ENCODE peak calls at places on chromosomes 4 and X, in ten cellular contexts. G is psoas muscle, F is neural progenitor cell, Q is tibial nerve, N is BJ, W is OCI-LY7, H is right atrium auricular region, C is stomach, V is NT2/D1, K is IMR-90. P is an unnamed sample.

GRCh38 chr4:186676531-186677158 is 47.0 kb downstream of the FAT1 start:
- DNase-seq in G (no peak), F (peak), Q (no peak), N (peak), W (no peak), H (no peak), C (no peak), V (no peak), K (peak), P (no peak)

GRCh38 chr4:152920768-152921167 is 15.4 kb upstream of the FHDC1 start:
- DNase-seq in G (no peak), F (no peak), Q (no peak), N (no peak), W (peak), H (no peak), C (no peak), V (peak), K (peak), P (no peak)

GRCh38 chrX:9878141-9878875 is 88.8 kb upstream of the CLDN34 start:
- DNase-seq in G (no peak), F (peak), Q (no peak), N (no peak), W (no peak), H (no peak), C (no peak), V (no peak), K (peak), P (no peak)

GRCh38 chrX:111837226-111837625 is 38.8 kb upstream of the TRPC5OS start:
- DNase-seq in G (no peak), F (no peak), Q (no peak), N (no peak), W (no peak), H (no peak), C (no peak), V (no peak), K (no peak), P (no peak)

GRCh38 chrX:65528705-65529340 is 5.8 kb downstream of the LAS1L start:
- DNase-seq in G (peak), F (peak), Q (no peak), N (no peak), W (peak), H (peak), C (peak), V (peak), K (peak), P (peak)

GRCh38 chr4:127967141-127967775 is 2.1 kb downstream of the ABHD18 start:
- DNase-seq in G (no peak), F (no peak), Q (no peak), N (no peak), W (no peak), H (no peak), C (no peak), V (no peak), K (peak), P (peak)

GRCh38 chr4:158778065-158778711 is 9.4 kb downstream of the FNIP2 start:
- DNase-seq in G (no peak), F (no peak), Q (no peak), N (no peak), W (peak), H (no peak), C (no peak), V (no peak), K (no peak), P (peak)

GRCh38 chr4:14254252-14254651 is 626.7 kb upstream of the BOD1L1 start:
- DNase-seq in G (peak), F (peak), Q (no peak), N (no peak), W (peak), H (no peak), C (peak), V (peak), K (peak), P (peak)

GRCh38 chrX:154715825-154716224 is 35.1 kb downstream of the GAB3 start:
- DNase-seq in G (no peak), F (no peak), Q (no peak), N (no peak), W (no peak), H (no peak), C (no peak), V (no peak), K (no peak), P (no peak)

GRCh38 chr4:168480991-168481588 is 798 bp upstream of the DDX60L start:
- DNase-seq in G (no peak), F (no peak), Q (no peak), N (peak), W (peak), H (no peak), C (no peak), V (no peak), K (peak), P (peak)

GRCh38 chr4:42785817-42786216 is 106.7 kb upstream of the GRXCR1 start:
- DNase-seq in G (no peak), F (no peak), Q (no peak), N (no peak), W (no peak), H (no peak), C (no peak), V (no peak), K (no peak), P (no peak)

GRCh38 chr4:104487105-104487504 is 7.6 kb downstream of the CXXC4 start:
- DNase-seq in G (no peak), F (no peak), Q (no peak), N (no peak), W (no peak), H (no peak), C (no peak), V (no peak), K (no peak), P (no peak)

DNA sequence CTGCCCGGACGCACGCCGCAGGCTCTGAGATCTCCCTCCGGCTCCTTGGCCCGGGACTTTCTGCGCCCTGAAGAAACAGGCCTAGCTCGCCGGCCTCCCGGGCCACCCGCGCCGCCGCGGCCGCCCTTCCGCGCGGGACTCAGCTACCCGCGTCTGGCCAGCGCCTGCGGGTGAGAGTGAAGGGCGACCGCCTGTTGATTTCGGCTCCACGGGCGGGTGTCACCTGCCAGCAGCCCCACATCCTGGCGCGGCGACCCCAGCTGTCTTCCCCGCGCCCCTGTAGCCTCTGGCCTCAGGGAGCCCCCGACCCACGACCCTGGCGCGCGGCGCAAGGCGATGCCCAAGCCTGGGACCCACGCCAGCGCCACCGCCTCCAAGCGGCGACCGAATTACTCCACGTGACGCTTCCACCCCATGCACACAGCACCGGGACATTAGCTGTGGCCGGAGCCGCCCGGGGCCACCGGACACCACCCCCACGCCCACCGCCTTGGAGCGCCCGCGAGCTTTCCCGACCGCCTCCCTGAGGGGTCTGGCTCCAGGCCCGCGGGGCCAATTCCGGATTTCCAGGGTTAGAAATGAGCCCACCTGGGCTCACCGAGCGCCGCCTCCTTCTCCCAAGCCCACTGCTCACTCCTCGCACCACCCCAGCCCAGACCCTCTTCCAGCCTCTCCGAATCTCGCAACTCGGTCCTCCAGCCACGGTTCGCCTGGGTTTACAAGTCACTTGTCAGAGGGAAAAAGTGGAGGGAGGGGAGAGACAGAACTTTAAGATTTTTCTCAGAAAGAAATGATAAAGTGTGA is 10.2 kb downstream of the ARX start:
- DNase-seq in G (peak), F (peak), Q (no peak), N (no peak), W (no peak), H (no peak), C (no peak), V (no peak), K (no peak), P (no peak)
- H3K4me3 ChIP-seq in G (peak), F (peak), Q (peak), N (peak), W (no peak), H (no peak), C (peak), V (peak), K (peak), P (peak)

DNA sequence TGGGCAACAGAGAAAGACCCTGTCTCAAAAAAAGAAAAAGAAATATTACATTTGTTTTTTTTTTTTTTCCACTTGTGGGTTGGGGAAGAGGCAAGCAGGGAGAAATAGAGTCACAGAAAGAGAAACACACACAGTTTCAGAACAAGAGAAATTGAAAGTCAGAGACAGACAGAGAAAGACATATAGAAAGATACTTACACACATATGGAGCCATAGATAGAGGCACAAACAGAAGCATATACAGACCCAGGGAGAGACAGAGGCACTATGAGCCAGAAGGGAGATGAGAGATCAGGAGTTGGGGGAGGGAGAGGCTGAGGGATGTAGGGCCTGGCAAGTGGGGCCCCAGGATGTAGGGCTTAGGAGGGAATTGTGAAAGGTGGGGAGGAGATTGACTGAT is 55.2 kb upstream of the GIMD1 start:
- DNase-seq in G (no peak), F (no peak), Q (no peak), N (no peak), W (no peak), H (no peak), C (no peak), V (no peak), K (no peak), P (no peak)
- H3K4me3 ChIP-seq in G (no peak), F (no peak), Q (no peak), N (no peak), W (no peak), H (no peak), C (no peak), V (no peak), K (no peak), P (no peak)

GRCh38 chr4:185017964-185018772 is at the start of gene HELT:
- DNase-seq in G (no peak), F (peak), Q (no peak), N (no peak), W (no peak), H (no peak), C (no peak), V (no peak), K (no peak), P (no peak)

GRCh38 chr4:185019451-185020292 is 1.4 kb downstream of the HELT start:
- DNase-seq in G (no peak), F (peak), Q (no peak), N (no peak), W (no peak), H (no peak), C (no peak), V (no peak), K (no peak), P (no peak)

GRCh38 chr4:185020293-185020808 is 2.1 kb downstream of the HELT start:
- DNase-seq in G (no peak), F (peak), Q (no peak), N (no peak), W (no peak), H (no peak), C (no peak), V (no peak), K (no peak), P (no peak)

GRCh38 chr4:185016946-185017797 is 1.1 kb upstream of the HELT start:
- DNase-seq in G (no peak), F (peak), Q (no peak), N (no peak), W (no peak), H (no peak), C (no peak), V (no peak), K (no peak), P (no peak)

GRCh38 chr4:185018834-185019450 is 652 bp downstream of the HELT start:
- DNase-seq in G (no peak), F (peak), Q (no peak), N (no peak), W (no peak), H (no peak), C (no peak), V (no peak), K (no peak), P (no peak)
- H3K4me3 ChIP-seq in G (peak), F (peak), Q (no peak), N (no peak), W (no peak), H (no peak), C (peak), V (peak), K (no peak), P (no peak)

DNA sequence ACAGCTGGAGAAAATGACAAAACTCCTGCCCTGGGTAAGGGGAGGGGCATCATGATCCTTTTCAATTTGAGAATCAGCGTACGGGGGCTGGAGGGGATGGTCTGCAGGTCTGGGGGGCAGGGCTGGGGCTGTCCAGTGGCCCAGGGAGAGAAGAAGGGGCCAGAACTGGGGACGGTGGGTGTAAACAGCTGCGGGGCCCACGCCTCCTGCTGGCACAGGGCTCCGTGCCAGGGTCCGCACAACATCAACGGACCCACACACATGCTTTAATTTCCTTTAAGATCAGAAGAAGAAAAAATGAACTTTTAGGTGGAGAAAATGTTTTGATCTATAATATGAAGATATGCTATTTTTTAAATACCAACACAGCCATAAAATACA is 52.1 kb downstream of the PSAPL1 start:
- DNase-seq in G (no peak), F (no peak), Q (no peak), N (no peak), W (no peak), H (no peak), C (no peak), V (no peak), K (no peak), P (no peak)
- H3K4me3 ChIP-seq in G (no peak), F (no peak), Q (no peak), N (no peak), W (no peak), H (no peak), C (no peak), V (no peak), K (no peak), P (no peak)

GRCh38 chr4:67660418-67660817 is 40.5 kb downstream of the UBA6 start:
- DNase-seq in G (no peak), F (no peak), Q (no peak), N (no peak), W (peak), H (no peak), C (no peak), V (no peak), K (no peak), P (no peak)

GRCh38 chr4:67659065-67659464 is 41.9 kb downstream of the UBA6 start:
- DNase-seq in G (no peak), F (no peak), Q (no peak), N (no peak), W (no peak), H (no peak), C (no peak), V (no peak), K (no peak), P (no peak)

GRCh38 chr4:67658302-67658701 is 42.7 kb downstream of the UBA6 start:
- DNase-seq in G (no peak), F (no peak), Q (no peak), N (no peak), W (no peak), H (no peak), C (no peak), V (no peak), K (no peak), P (no peak)
- H3K4me3 ChIP-seq in G (no peak), F (no peak), Q (no peak), N (no peak), W (no peak), H (no peak), C (no peak), V (no peak), K (no peak), P (no peak)

GRCh38 chrX:103330601-103331397 is 760 bp downstream of the TCEAL7 start:
- DNase-seq in G (no peak), F (peak), Q (no peak), N (no peak), W (no peak), H (no peak), C (no peak), V (peak), K (peak), P (no peak)
- H3K4me3 ChIP-seq in G (peak), F (peak), Q (peak), N (peak), W (no peak), H (peak), C (peak), V (no peak), K (peak), P (no peak)

GRCh38 chr4:56466910-56467283 is 520 bp upstream of the SRP72 start:
- DNase-seq in G (no peak), F (peak), Q (no peak), N (no peak), W (no peak), H (no peak), C (no peak), V (no peak), K (no peak), P (no peak)

GRCh38 chr4:56463711-56464110 is 3.7 kb upstream of the SRP72 start:
- DNase-seq in G (no peak), F (no peak), Q (no peak), N (no peak), W (no peak), H (no peak), C (no peak), V (no peak), K (no peak), P (no peak)

GRCh38 chr4:56467284-56468096 is at the start of gene SRP72:
- DNase-seq in G (peak), F (peak), Q (peak), N (peak), W (peak), H (peak), C (peak), V (peak), K (peak), P (peak)

GRCh38 chr4:56464581-56464980 is 2.8 kb upstream of the SRP72 start:
- DNase-seq in G (no peak), F (no peak), Q (no peak), N (no peak), W (no peak), H (no peak), C (no peak), V (no peak), K (no peak), P (no peak)

DNA sequence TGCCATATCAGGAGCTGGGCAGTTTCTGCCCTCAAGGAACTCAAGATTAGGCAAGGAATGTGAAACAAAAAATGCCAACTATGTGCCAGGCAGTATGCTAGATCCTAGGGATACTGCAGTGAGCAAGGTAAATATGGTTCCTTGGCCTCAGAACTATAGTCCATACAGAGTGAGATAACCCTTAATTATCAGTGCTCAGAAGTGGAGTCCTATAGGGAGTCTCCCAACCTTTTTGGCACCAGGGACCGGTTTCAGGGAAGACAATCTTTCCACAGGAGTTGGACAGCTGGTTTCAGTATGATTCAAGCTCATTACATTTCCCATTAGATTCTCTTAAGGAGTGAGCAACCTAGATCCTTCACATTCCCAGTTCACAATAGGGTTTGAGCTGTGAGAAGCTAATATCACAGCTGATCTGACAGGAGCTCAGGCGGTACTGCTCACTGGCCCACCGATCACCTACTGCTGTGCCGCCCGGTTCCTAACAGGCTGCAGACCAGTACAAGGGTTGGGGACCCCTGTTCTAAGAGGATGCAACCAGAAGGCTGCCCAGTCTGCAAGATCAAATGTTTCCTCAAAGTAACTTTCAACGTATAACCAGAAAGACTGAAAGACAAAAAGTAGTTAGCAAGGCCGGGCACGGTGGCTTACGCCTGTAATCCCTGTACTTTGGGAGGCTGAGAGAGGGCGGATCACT is 1.7 kb upstream of the SRP72 start:
- DNase-seq in G (no peak), F (peak), Q (no peak), N (no peak), W (no peak), H (no peak), C (no peak), V (no peak), K (peak), P (peak)
- H3K4me3 ChIP-seq in G (peak), F (peak), Q (peak), N (peak), W (peak), H (no peak), C (peak), V (peak), K (peak), P (peak)

GRCh38 chr4:113433116-113433515 is 328.4 kb downstream of the CAMK2D start:
- DNase-seq in G (no peak), F (no peak), Q (no peak), N (no peak), W (no peak), H (no peak), C (no peak), V (no peak), K (no peak), P (no peak)
- H3K4me3 ChIP-seq in G (no peak), F (no peak), Q (no peak), N (no peak), W (no peak), H (no peak), C (no peak), V (no peak), K (no peak), P (no peak)